ENCODE peak calls at places on chromosome 11, in seven cellular contexts. V is right lobe of liver, P is body of pancreas, L is fibroblast of lung, S is IMR-90, R is pancreas, U is NT2/D1. K is an unnamed sample. For H3K4me1 and H3K36me3, the result is how much of the 10 kb centered on the place peaks cover.

GRCh38 chr11:48109046-48109666 is 107.5 kb upstream of the OR4B1 start:
- DNase-seq in V (no peak), S (peak), L (peak), R (no peak), P (no peak), U (no peak), K (no peak)

GRCh38 chr11:987671-988070 is 48.8 kb downstream of the MUC6 start:
- DNase-seq in P (no peak), L (no peak), V (no peak), U (no peak), R (no peak), S (no peak), K (no peak)

GRCh38 chr11:128346808-128347207 is 240.6 kb downstream of the ETS1 start:
- DNase-seq in R (no peak), U (no peak), L (peak), S (peak), V (no peak), P (no peak), K (no peak)

GRCh38 chr11:2385156-2386151 is 8.3 kb downstream of the CD81 start:
- DNase-seq in R (no peak), U (no peak), P (no peak), V (no peak), S (no peak), L (no peak), K (no peak)

GRCh38 chr11:95688501-95689222 is 100.9 kb downstream of the FAM76B start:
- DNase-seq in P (no peak), U (no peak), S (no peak), L (no peak), V (no peak), R (no peak), K (no peak)

GRCh38 chr11:68841718-68842426 is at the start of gene CPT1A:
- DNase-seq in V (peak), R (peak), L (peak), U (no peak), P (peak), S (peak), K (no peak)

GRCh38 chr11:26276798-26277424 is 55.0 kb upstream of the ANO3 start:
- DNase-seq in P (peak), V (no peak), U (peak), L (peak), S (peak), R (peak), K (peak)

GRCh38 chr11:72752088-72752914 is at the start of gene ARAP1:
- DNase-seq in L (peak), U (peak), S (peak), V (peak), P (peak), R (peak), K (peak)

GRCh38 chr11:45930031-45930794 is 7.8 kb downstream of the LARGE2 start:
- DNase-seq in S (no peak), L (no peak), V (peak), U (no peak), R (peak), P (peak), K (peak)

DNA sequence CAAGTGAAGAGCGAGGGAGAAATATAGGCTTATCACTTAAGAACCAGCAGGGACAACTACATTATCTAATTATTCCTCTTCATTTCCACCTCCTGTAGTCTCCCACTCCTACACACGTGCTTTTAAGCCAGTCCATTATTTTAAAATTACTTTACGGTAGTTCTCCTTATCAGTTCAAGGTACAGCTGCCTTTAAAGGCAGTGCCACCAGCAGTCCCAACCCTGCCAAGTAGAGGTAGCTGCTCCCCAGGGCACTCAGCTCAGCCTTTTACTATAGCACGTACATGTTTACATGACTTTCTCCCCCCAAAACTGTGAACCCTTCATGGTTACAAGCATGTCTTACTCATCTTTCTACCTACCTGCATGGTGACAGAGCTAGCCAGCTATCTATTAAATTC is 161.5 kb upstream of the BLID start:
- DNase-seq in R (no peak), S (no peak), P (no peak), V (no peak), L (no peak), U (no peak), K (no peak)
- H3K4me1 ChIP-seq in R (under half), S (under half), P (under half), V (under half), L (under half), U (under half), K (under half)

GRCh38 chr11:12192796-12193514 is 82.6 kb downstream of the MICAL2 start:
- DNase-seq in U (no peak), R (peak), V (no peak), S (no peak), L (no peak), P (peak), K (no peak)

GRCh38 chr11:12195773-12196172 is 85.4 kb downstream of the MICAL2 start:
- DNase-seq in L (no peak), V (no peak), S (no peak), P (no peak), U (no peak), R (no peak), K (no peak)

GRCh38 chr11:12196862-12197261 is 86.5 kb downstream of the MICAL2 start:
- DNase-seq in S (no peak), R (no peak), V (no peak), P (no peak), U (no peak), L (no peak), K (no peak)

GRCh38 chr11:12196335-12196734 is 85.9 kb downstream of the MICAL2 start:
- DNase-seq in V (no peak), R (no peak), P (no peak), L (no peak), U (no peak), S (no peak), K (no peak)

DNA sequence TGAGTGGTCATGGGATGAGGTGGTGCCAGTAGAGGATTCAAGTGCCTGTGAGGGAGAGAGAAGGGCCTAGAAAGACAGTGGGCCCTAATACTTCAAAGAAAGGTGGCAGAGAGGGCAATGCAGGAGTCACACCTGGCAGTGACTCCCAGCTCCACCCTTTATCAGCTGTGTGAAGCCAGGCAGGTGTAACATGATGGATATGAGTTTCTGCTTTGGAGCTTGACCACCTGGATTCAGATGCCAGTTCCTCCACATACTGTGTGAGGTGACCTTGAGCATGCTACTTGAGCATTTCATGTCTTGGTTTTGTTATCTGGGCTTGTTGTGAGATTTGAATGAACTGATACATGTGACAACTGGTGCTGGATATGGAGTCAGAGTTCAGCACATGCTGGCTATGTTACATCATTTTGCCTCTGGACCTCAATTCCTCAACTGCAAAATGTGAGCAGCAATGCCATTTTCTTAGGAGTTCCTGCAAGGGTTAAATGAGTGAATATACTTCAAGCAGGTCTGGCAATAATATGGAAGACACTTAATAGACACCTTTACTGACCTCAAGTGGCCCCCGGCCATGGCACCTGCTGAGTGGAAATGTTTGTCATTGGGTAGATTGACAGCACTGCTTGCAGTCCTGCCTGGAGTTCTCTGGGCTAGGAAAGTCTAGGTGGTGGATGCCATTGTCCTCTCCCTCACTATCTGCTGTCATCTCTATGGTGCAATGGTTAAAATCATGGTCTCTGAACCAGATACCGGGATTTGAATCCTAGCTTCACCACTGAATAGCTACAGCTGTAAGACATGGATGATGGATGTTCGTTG is 83.3 kb downstream of the MICAL2 start:
- DNase-seq in P (peak), V (no peak), R (peak), U (no peak), L (no peak), S (no peak), K (no peak)
- H3K36me3 ChIP-seq in P (under half), V (under half), R (under half), U (under half), L (under half), S (under half), K (under half)

GRCh38 chr11:75342231-75342918 is 9.1 kb downstream of the ARRB1 start:
- DNase-seq in R (no peak), U (no peak), S (no peak), L (no peak), P (no peak), V (no peak), K (no peak)
- H3K4me1 ChIP-seq in R (half or more), U (half or more), S (half or more), L (half or more), P (half or more), V (half or more), K (half or more)

GRCh38 chr11:80023416-80023815 is 582.6 kb upstream of the TENM4 start:
- DNase-seq in V (no peak), U (no peak), R (no peak), L (no peak), P (no peak), S (no peak), K (no peak)
- H3K36me3 ChIP-seq in V (under half), U (under half), R (under half), L (under half), P (under half), S (under half), K (under half)